ENCODE peak calls at places on chromosome 2, in seven cellular contexts. G is HTR-8/SVneo, Y is T-helper 1 cell, H is NCI-H1092 treated with DMSO at 0.1 percent for 48 hours, D is iris pigment epithelial cell, B is substantia nigra, K is left ventricle myocardium superior. E is an unnamed sample.

GRCh38 chr2:1650474-1650872 is 93.8 kb downstream of the PXDN start:
- DNase-seq in D (no peak), Y (no peak), H (no peak), G (no peak), B (no peak), K (peak), E (no peak)

GRCh38 chr2:141517852-141518421 is 612.9 kb downstream of the LRP1B start:
- DNase-seq in B (no peak), K (no peak), D (peak), G (no peak), H (no peak), Y (no peak), E (no peak)

GRCh38 chr2:46813046-46813445 is 102.6 kb downstream of the MCFD2 start:
- DNase-seq in Y (no peak), H (no peak), B (no peak), K (peak), D (no peak), G (no peak), E (no peak)

GRCh38 chr2:28270456-28271146 is 122.1 kb upstream of the FOSL2 start:
- DNase-seq in H (no peak), G (no peak), K (no peak), B (no peak), Y (no peak), D (no peak), E (no peak)

GRCh38 chr2:212406716-212407115 is 131.9 kb downstream of the ERBB4 start:
- DNase-seq in G (no peak), H (no peak), D (no peak), Y (no peak), B (no peak), K (no peak), E (no peak)

GRCh38 chr2:5042666-5043440 is 649.3 kb upstream of the SOX11 start:
- DNase-seq in H (no peak), D (no peak), K (no peak), B (no peak), G (no peak), Y (no peak), E (no peak)

GRCh38 chr2:138007431-138007830 is 43.2 kb downstream of the HNMT start:
- DNase-seq in D (no peak), K (no peak), Y (no peak), G (no peak), H (no peak), B (no peak), E (no peak)

GRCh38 chr2:233643128-233643527 is 6.9 kb downstream of the UGT1A10 start:
- DNase-seq in G (no peak), Y (no peak), K (no peak), B (no peak), D (peak), H (no peak), E (no peak)

GRCh38 chr2:48343571-48344440 is 186.1 kb upstream of the STON1 start:
- DNase-seq in K (no peak), B (no peak), G (peak), D (peak), Y (no peak), H (no peak), E (no peak)

GRCh38 chr2:46776687-46777327 is 138.8 kb downstream of the MCFD2 start:
- DNase-seq in K (peak), D (peak), G (peak), B (peak), Y (no peak), H (peak), E (peak)

GRCh38 chr2:3465844-3466481 is 53.4 kb downstream of the ADI1 start:
- DNase-seq in G (peak), B (no peak), H (no peak), D (peak), Y (no peak), K (no peak), E (no peak)

GRCh38 chr2:241009601-241010530 is 11.4 kb downstream of the SNED1 start:
- DNase-seq in G (peak), K (peak), D (peak), Y (no peak), B (peak), H (no peak), E (peak)

GRCh38 chr2:201132518-201132917 is 16.6 kb downstream of the CFLAR start:
- DNase-seq in H (no peak), K (no peak), B (no peak), D (no peak), Y (no peak), G (no peak), E (no peak)

GRCh38 chr2:124476291-124476690 is 451.2 kb downstream of the CNTNAP5 start:
- DNase-seq in Y (no peak), D (no peak), B (no peak), G (no peak), H (no peak), K (no peak), E (no peak)

GRCh38 chr2:50358586-50358985 is 673.3 kb downstream of the NRXN1 start:
- DNase-seq in B (no peak), D (no peak), G (no peak), Y (no peak), K (no peak), H (no peak), E (no peak)

GRCh38 chr2:69770193-69770702 is 28.3 kb downstream of the ANXA4 start:
- DNase-seq in D (peak), Y (no peak), B (no peak), H (no peak), K (no peak), G (peak), E (no peak)

GRCh38 chr2:191569025-191569424 is 108.9 kb upstream of the NABP1 start:
- DNase-seq in B (no peak), G (no peak), H (no peak), Y (no peak), D (no peak), K (no peak), E (no peak)

GRCh38 chr2:112839407-112840067 is 3.0 kb upstream of the IL1B start:
- DNase-seq in D (peak), G (no peak), K (peak), H (no peak), Y (no peak), B (no peak), E (no peak)

GRCh38 chr2:191446910-191447309 is 201.7 kb downstream of the MYO1B start:
- DNase-seq in G (no peak), Y (no peak), D (no peak), B (no peak), K (no peak), H (no peak), E (no peak)

GRCh38 chr2:239966029-239966847 is 58.9 kb downstream of the NDUFA10 start:
- DNase-seq in Y (no peak), G (no peak), K (peak), B (no peak), D (no peak), H (no peak), E (no peak)

GRCh38 chr2:11377915-11378649 is 33.6 kb upstream of the ROCK2 start:
- DNase-seq in G (no peak), D (no peak), K (no peak), H (no peak), B (no peak), Y (no peak), E (no peak)

GRCh38 chr2:9681427-9681817 is 50.6 kb upstream of the YWHAQ start:
- DNase-seq in D (no peak), K (no peak), B (no peak), G (no peak), H (no peak), Y (no peak), E (no peak)

GRCh38 chr2:213443952-213444351 is 159.7 kb downstream of the SPAG16 start:
- DNase-seq in Y (no peak), G (no peak), B (no peak), H (no peak), D (no peak), K (no peak), E (no peak)

GRCh38 chr2:108315408-108316193 is 26.9 kb downstream of the SULT1C2 start:
- DNase-seq in H (no peak), G (no peak), Y (no peak), D (no peak), B (no peak), K (no peak), E (no peak)

GRCh38 chr2:131154071-131154531 is 49.0 kb downstream of the PLEKHB2 start:
- DNase-seq in K (peak), G (peak), Y (peak), B (peak), D (peak), H (peak), E (peak)

GRCh38 chr2:8680931-8681760 is 710 bp upstream of the ID2 start:
- DNase-seq in K (peak), H (peak), Y (peak), D (peak), B (peak), G (peak), E (peak)

GRCh38 chr2:112646791-112647720 is 1.3 kb downstream of the SLC20A1 start:
- DNase-seq in B (no peak), H (no peak), Y (no peak), K (no peak), D (peak), G (no peak), E (no peak)

GRCh38 chr2:169808211-169808610 is 9.5 kb downstream of the SSB start:
- DNase-seq in Y (no peak), G (no peak), K (no peak), B (no peak), H (no peak), D (peak), E (no peak)

GRCh38 chr2:53028259-53028658 is 739.3 kb upstream of the CHAC2 start:
- DNase-seq in G (peak), H (no peak), B (no peak), D (peak), Y (no peak), K (no peak), E (no peak)